ENCODE peak calls at places on chromosomes 1 and 21, in six cellular contexts. One of them, this sample, is unnamed. For H3K36me3, the result is how much of the 10 kb centered on the place peaks cover.

GRCh38 chr1:207644852-207645631 is at the start of gene CR1L:
- DNase-seq in mammary epithelial cell: peak
- DNase-seq in neuronal stem cell: no peak
- DNase-seq in GM23338: peak
- DNase-seq in astrocyte: peak
- DNase-seq in hepatocyte: peak
- DNase-seq in this sample: peak

GRCh38 chr1:222653178-222653827 is 35.4 kb downstream of the MIA3 start:
- DNase-seq in mammary epithelial cell: no peak
- DNase-seq in neuronal stem cell: no peak
- DNase-seq in GM23338: no peak
- DNase-seq in astrocyte: no peak
- DNase-seq in hepatocyte: no peak
- DNase-seq in this sample: no peak

GRCh38 chr1:46166521-46167462 is 8.1 kb upstream of the TSPAN1 start:
- DNase-seq in mammary epithelial cell: no peak
- DNase-seq in neuronal stem cell: no peak
- DNase-seq in GM23338: peak
- DNase-seq in astrocyte: no peak
- DNase-seq in hepatocyte: no peak
- DNase-seq in this sample: no peak

GRCh38 chr1:65001238-65001792 is 35.0 kb upstream of the JAK1 start:
- DNase-seq in mammary epithelial cell: no peak
- DNase-seq in neuronal stem cell: no peak
- DNase-seq in GM23338: peak
- DNase-seq in astrocyte: peak
- DNase-seq in hepatocyte: peak
- DNase-seq in this sample: no peak

GRCh38 chr1:119795471-119795870 is 15.8 kb downstream of the REG4 start:
- DNase-seq in mammary epithelial cell: peak
- DNase-seq in neuronal stem cell: no peak
- DNase-seq in GM23338: no peak
- DNase-seq in astrocyte: no peak
- DNase-seq in hepatocyte: no peak
- DNase-seq in this sample: no peak

GRCh38 chr1:86258106-86258505 is 101.5 kb upstream of the COL24A1 start:
- DNase-seq in mammary epithelial cell: peak
- DNase-seq in neuronal stem cell: no peak
- DNase-seq in GM23338: no peak
- DNase-seq in astrocyte: peak
- DNase-seq in hepatocyte: no peak
- DNase-seq in this sample: no peak

GRCh38 chr21:45724345-45724961 is 80.9 kb downstream of the PCBP3 start:
- DNase-seq in mammary epithelial cell: no peak
- DNase-seq in neuronal stem cell: no peak
- DNase-seq in GM23338: no peak
- DNase-seq in astrocyte: no peak
- DNase-seq in hepatocyte: no peak
- DNase-seq in this sample: no peak

GRCh38 chr1:107004421-107004820 is 52.1 kb upstream of the PRMT6 start:
- DNase-seq in mammary epithelial cell: peak
- DNase-seq in neuronal stem cell: no peak
- DNase-seq in GM23338: no peak
- DNase-seq in astrocyte: peak
- DNase-seq in hepatocyte: no peak
- DNase-seq in this sample: no peak

GRCh38 chr1:65027699-65028358 is 61.5 kb upstream of the JAK1 start:
- DNase-seq in mammary epithelial cell: peak
- DNase-seq in neuronal stem cell: no peak
- DNase-seq in GM23338: no peak
- DNase-seq in astrocyte: peak
- DNase-seq in hepatocyte: no peak
- DNase-seq in this sample: no peak

GRCh38 chr1:209063816-209064664 is 519.5 kb upstream of the CAMK1G start:
- DNase-seq in mammary epithelial cell: no peak
- DNase-seq in neuronal stem cell: no peak
- DNase-seq in GM23338: no peak
- DNase-seq in astrocyte: no peak
- DNase-seq in hepatocyte: no peak
- DNase-seq in this sample: no peak

GRCh38 chr1:235134171-235134570 is 5.5 kb upstream of the TOMM20 start:
- DNase-seq in mammary epithelial cell: no peak
- DNase-seq in neuronal stem cell: no peak
- DNase-seq in GM23338: no peak
- DNase-seq in astrocyte: no peak
- DNase-seq in hepatocyte: no peak
- DNase-seq in this sample: no peak

GRCh38 chr1:235142991-235143390 is 14.4 kb upstream of the TOMM20 start:
- DNase-seq in mammary epithelial cell: no peak
- DNase-seq in neuronal stem cell: no peak
- DNase-seq in GM23338: no peak
- DNase-seq in astrocyte: no peak
- DNase-seq in hepatocyte: no peak
- DNase-seq in this sample: no peak

GRCh38 chr1:235136111-235136510 is 7.5 kb upstream of the TOMM20 start:
- DNase-seq in mammary epithelial cell: no peak
- DNase-seq in neuronal stem cell: no peak
- DNase-seq in GM23338: no peak
- DNase-seq in astrocyte: no peak
- DNase-seq in hepatocyte: no peak
- DNase-seq in this sample: no peak

GRCh38 chr1:235138821-235139220 is 10.2 kb upstream of the TOMM20 start:
- DNase-seq in mammary epithelial cell: no peak
- DNase-seq in neuronal stem cell: no peak
- DNase-seq in GM23338: no peak
- DNase-seq in astrocyte: no peak
- DNase-seq in hepatocyte: no peak
- DNase-seq in this sample: no peak

GRCh38 chr1:235139315-235139714 is 10.7 kb upstream of the TOMM20 start:
- DNase-seq in mammary epithelial cell: no peak
- DNase-seq in neuronal stem cell: no peak
- DNase-seq in GM23338: no peak
- DNase-seq in astrocyte: no peak
- DNase-seq in hepatocyte: no peak
- DNase-seq in this sample: no peak
- H3K36me3 ChIP-seq in mammary epithelial cell: under half
- H3K36me3 ChIP-seq in neuronal stem cell: half or more
- H3K36me3 ChIP-seq in GM23338: under half
- H3K36me3 ChIP-seq in astrocyte: under half
- H3K36me3 ChIP-seq in hepatocyte: under half
- H3K36me3 ChIP-seq in this sample: half or more

GRCh38 chr1:116852910-116853309 is 56.8 kb upstream of the PTGFRN start:
- DNase-seq in mammary epithelial cell: peak
- DNase-seq in neuronal stem cell: no peak
- DNase-seq in GM23338: peak
- DNase-seq in astrocyte: peak
- DNase-seq in hepatocyte: peak
- DNase-seq in this sample: peak
- H2AFZ ChIP-seq in mammary epithelial cell: no peak
- H2AFZ ChIP-seq in neuronal stem cell: no peak
- H2AFZ ChIP-seq in GM23338: peak
- H2AFZ ChIP-seq in astrocyte: no peak
- H2AFZ ChIP-seq in hepatocyte: no peak
- H2AFZ ChIP-seq in this sample: peak

GRCh38 chr1:41626146-41626545 is 141.7 kb upstream of the EDN2 start:
- DNase-seq in mammary epithelial cell: peak
- DNase-seq in neuronal stem cell: no peak
- DNase-seq in GM23338: no peak
- DNase-seq in astrocyte: peak
- DNase-seq in hepatocyte: no peak
- DNase-seq in this sample: no peak
- H3K36me3 ChIP-seq in mammary epithelial cell: under half
- H3K36me3 ChIP-seq in neuronal stem cell: under half
- H3K36me3 ChIP-seq in GM23338: under half
- H3K36me3 ChIP-seq in astrocyte: under half
- H3K36me3 ChIP-seq in hepatocyte: under half
- H3K36me3 ChIP-seq in this sample: under half

GRCh38 chr1:225435957-225436392 is 8.1 kb upstream of the LBR start:
- DNase-seq in mammary epithelial cell: no peak
- DNase-seq in neuronal stem cell: no peak
- DNase-seq in GM23338: no peak
- DNase-seq in astrocyte: no peak
- DNase-seq in hepatocyte: no peak
- DNase-seq in this sample: no peak

GRCh38 chr1:225434041-225434440 is 6.2 kb upstream of the LBR start:
- DNase-seq in mammary epithelial cell: no peak
- DNase-seq in neuronal stem cell: no peak
- DNase-seq in GM23338: no peak
- DNase-seq in astrocyte: no peak
- DNase-seq in hepatocyte: no peak
- DNase-seq in this sample: no peak

GRCh38 chr1:225431081-225431863 is 3.4 kb upstream of the LBR start:
- DNase-seq in mammary epithelial cell: no peak
- DNase-seq in neuronal stem cell: no peak
- DNase-seq in GM23338: no peak
- DNase-seq in astrocyte: no peak
- DNase-seq in hepatocyte: no peak
- DNase-seq in this sample: no peak

GRCh38 chr1:225437710-225438437 is 10.0 kb upstream of the LBR start:
- DNase-seq in mammary epithelial cell: no peak
- DNase-seq in neuronal stem cell: no peak
- DNase-seq in GM23338: peak
- DNase-seq in astrocyte: no peak
- DNase-seq in hepatocyte: no peak
- DNase-seq in this sample: no peak

GRCh38 chr1:225435487-225435886 is 7.6 kb upstream of the LBR start:
- DNase-seq in mammary epithelial cell: no peak
- DNase-seq in neuronal stem cell: no peak
- DNase-seq in GM23338: no peak
- DNase-seq in astrocyte: no peak
- DNase-seq in hepatocyte: no peak
- DNase-seq in this sample: no peak
- H2AFZ ChIP-seq in mammary epithelial cell: no peak
- H2AFZ ChIP-seq in neuronal stem cell: no peak
- H2AFZ ChIP-seq in GM23338: no peak
- H2AFZ ChIP-seq in astrocyte: no peak
- H2AFZ ChIP-seq in hepatocyte: no peak
- H2AFZ ChIP-seq in this sample: no peak

DNA sequence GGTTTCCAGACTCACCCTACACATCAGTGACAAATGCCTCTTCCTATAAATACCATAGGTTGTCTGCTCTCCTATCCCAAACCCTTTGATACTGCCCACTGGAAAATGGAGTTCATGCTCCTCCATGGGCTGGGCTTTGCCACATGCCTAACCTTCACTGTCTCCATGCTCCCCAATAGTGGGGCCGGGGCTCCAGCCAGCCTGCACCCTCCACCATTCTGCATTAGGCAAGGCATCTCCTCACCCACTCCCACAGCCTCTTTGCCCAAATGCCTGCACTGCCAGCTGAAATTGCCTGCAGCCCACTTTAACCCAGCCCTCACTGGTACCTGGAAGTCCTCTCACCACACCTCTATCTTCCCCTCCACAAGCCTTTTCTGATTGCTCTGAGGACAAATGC is 18.2 kb upstream of the MPZL1 start:
- DNase-seq in mammary epithelial cell: no peak
- DNase-seq in neuronal stem cell: no peak
- DNase-seq in GM23338: no peak
- DNase-seq in astrocyte: no peak
- DNase-seq in hepatocyte: no peak
- DNase-seq in this sample: no peak
- H3K36me3 ChIP-seq in mammary epithelial cell: under half
- H3K36me3 ChIP-seq in neuronal stem cell: under half
- H3K36me3 ChIP-seq in GM23338: under half
- H3K36me3 ChIP-seq in astrocyte: under half
- H3K36me3 ChIP-seq in hepatocyte: under half
- H3K36me3 ChIP-seq in this sample: under half

DNA sequence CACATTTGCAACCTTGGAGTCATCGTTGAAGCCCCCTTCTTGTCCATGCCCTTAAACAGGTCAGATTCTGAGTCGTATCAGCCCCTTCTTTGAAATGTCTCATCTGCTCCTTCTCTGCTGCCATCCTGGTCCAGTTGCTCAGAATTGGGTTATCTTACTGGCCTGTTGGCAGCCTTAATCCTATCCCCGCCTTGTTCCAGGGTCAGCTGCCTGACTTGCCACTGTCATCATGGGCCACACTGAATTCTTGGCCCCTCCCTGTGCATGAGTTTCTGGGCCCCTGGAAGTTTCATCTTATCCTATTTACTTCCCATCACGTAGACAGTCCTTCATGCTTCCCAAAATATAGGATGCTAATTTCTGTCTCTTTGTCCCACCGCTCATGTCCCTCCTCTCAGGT is 23.7 kb downstream of the IRF2BP2 start:
- DNase-seq in mammary epithelial cell: no peak
- DNase-seq in neuronal stem cell: no peak
- DNase-seq in GM23338: no peak
- DNase-seq in astrocyte: no peak
- DNase-seq in hepatocyte: no peak
- DNase-seq in this sample: no peak
- H2AFZ ChIP-seq in mammary epithelial cell: no peak
- H2AFZ ChIP-seq in neuronal stem cell: no peak
- H2AFZ ChIP-seq in GM23338: no peak
- H2AFZ ChIP-seq in astrocyte: no peak
- H2AFZ ChIP-seq in hepatocyte: no peak
- H2AFZ ChIP-seq in this sample: no peak

DNA sequence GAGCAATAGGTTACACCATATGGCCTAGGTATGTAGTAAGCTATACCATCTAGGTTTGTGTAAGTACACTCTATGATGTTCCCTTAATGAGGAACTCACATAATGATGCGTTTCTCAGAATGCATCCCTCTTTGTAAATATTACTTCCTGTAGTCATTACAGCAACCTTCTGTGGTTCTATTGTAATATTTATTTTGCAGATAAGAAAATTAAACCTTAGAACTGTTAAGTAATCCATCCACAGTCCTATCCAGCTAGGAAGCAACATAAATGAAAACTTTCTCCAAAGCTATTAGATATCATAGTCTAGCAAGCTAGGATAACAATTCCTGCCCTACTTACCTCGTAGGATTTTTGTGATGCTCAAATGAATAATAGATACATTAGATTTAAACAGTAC is 88.7 kb downstream of the WLS start:
- DNase-seq in mammary epithelial cell: no peak
- DNase-seq in neuronal stem cell: no peak
- DNase-seq in GM23338: no peak
- DNase-seq in astrocyte: peak
- DNase-seq in hepatocyte: no peak
- DNase-seq in this sample: no peak
- H3K36me3 ChIP-seq in mammary epithelial cell: under half
- H3K36me3 ChIP-seq in neuronal stem cell: half or more
- H3K36me3 ChIP-seq in GM23338: under half
- H3K36me3 ChIP-seq in astrocyte: half or more
- H3K36me3 ChIP-seq in hepatocyte: under half
- H3K36me3 ChIP-seq in this sample: under half

DNA sequence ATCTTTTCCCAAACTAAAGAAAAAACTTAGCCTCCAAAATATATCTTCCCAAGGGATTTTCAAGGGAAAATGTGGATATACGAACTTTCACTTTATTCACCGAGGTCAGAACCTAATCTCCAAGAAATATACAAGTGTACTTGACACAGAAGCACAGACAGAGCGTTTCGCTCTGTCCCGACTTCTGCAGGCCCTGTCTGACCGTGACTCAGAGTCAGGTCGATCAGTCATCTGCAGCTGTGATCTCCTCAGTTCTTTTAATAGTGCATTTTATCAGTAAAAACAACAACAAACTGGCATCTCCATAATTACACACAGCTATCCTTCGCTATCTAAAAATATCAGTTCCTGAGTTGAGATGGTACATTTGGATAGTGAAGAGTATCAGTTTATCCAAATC is 226.6 kb downstream of the TM2D1 start:
- DNase-seq in mammary epithelial cell: no peak
- DNase-seq in neuronal stem cell: no peak
- DNase-seq in GM23338: no peak
- DNase-seq in astrocyte: no peak
- DNase-seq in hepatocyte: no peak
- DNase-seq in this sample: no peak
- H2AFZ ChIP-seq in mammary epithelial cell: no peak
- H2AFZ ChIP-seq in neuronal stem cell: no peak
- H2AFZ ChIP-seq in GM23338: no peak
- H2AFZ ChIP-seq in astrocyte: no peak
- H2AFZ ChIP-seq in hepatocyte: no peak
- H2AFZ ChIP-seq in this sample: no peak

This sample was measured in PC-9.